ENCODE peak calls at places on chromosome 5, in five cellular contexts. W, N, A, J and L are unnamed samples.

GRCh38 chr5:120463991-120464626 is at the start of gene PRR16:
- DNase-seq in W (peak; percentile 23), N (no peak), A (peak; percentile 64), J (peak; percentile 90), L (no peak)

GRCh38 chr5:128081111-128081865 is 2.3 kb upstream of the SLC12A2 start:
- DNase-seq in W (peak; percentile 38), N (no peak), A (peak; percentile 38), J (peak; percentile 19), L (no peak)

GRCh38 chr5:139696894-139697658 is 48.9 kb downstream of the CXXC5 start:
- DNase-seq in W (peak; percentile 35), N (peak; percentile 56), A (peak; percentile 77), J (peak; percentile 82), L (no peak)

GRCh38 chr5:111401906-111402305 is 110.4 kb downstream of the STARD4 start:
- DNase-seq in W (no peak), N (no peak), A (no peak), J (no peak), L (no peak)

GRCh38 chr5:145856285-145856818 is 16.5 kb downstream of the GRXCR2 start:
- DNase-seq in W (no peak), N (peak; percentile 43), A (peak; percentile 68), J (no peak), L (no peak)

GRCh38 chr5:43386960-43387362 is 25.2 kb downstream of the CCL28 start:
- DNase-seq in W (no peak), N (no peak), A (no peak), J (no peak), L (no peak)

GRCh38 chr5:27652505-27652904 is 614.1 kb upstream of the CDH9 start:
- DNase-seq in W (peak; percentile 11), N (no peak), A (no peak), J (no peak), L (no peak)

GRCh38 chr5:148979104-148979723 is 83.6 kb downstream of the SH3TC2 start:
- DNase-seq in W (no peak), N (peak; percentile 82), A (no peak), J (no peak), L (no peak)

GRCh38 chr5:96743805-96744559 is 63.8 kb downstream of the ERAP1 start:
- DNase-seq in W (no peak), N (no peak), A (no peak), J (no peak), L (no peak)

GRCh38 chr5:109630109-109630508 is 59.6 kb upstream of the MAN2A1 start:
- DNase-seq in W (no peak), N (no peak), A (peak; percentile 15), J (no peak), L (no peak)

GRCh38 chr5:74424162-74424868 is 216.2 kb downstream of the ENC1 start:
- DNase-seq in W (no peak), N (peak; percentile 57), A (peak; percentile 85), J (no peak), L (no peak)

DNA sequence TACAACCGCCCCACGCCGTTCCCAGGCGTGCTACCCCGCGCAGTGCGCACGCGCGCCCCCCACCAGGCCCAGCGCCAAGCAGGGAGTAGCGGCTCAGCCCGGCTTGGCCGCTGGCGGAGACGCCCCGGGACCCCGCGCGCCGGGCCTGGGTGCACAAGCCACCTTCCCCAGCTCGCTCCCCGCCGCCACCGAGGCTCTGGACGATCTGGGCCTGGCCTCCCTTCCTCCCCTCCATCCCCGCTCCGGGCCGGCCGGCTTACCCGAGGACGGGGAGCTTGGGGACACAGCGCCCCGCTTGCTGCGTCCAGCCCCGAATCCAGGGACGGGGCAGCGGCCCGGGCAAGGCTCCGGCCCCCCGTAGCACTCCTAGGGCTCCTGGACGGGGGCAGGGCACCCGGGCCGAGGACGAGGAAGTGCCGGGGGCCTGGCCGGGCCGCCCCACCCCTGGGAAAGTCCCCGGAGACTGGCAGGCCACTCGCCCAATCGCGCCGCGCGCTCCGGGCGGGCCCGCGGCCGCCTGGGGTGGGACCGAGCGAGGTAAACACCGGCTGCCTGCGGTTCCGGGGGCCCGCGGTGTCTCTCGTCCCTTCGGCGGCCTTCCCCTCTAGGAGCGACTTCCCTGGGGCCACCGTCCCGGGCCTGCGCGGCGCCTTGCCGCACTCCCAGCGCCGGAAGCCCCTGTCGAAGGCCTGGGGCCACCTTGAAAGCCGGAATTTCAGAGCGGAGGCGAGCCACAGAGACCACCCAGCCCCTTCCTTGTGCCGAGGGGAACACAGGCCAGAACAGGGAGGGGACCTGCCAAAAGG is at the start of gene TNIP1:
- DNase-seq in W (peak; percentile 93), N (peak; percentile 90), A (peak; percentile 90), J (peak; percentile 98), L (peak; percentile 88)
- TF ChIP-seq CTCF in W (no peak), N (no peak), A (no peak), J (no peak), L (no peak)

GRCh38 chr5:181203842-181204560 is 995 bp downstream of the TRIM7 start:
- DNase-seq in W (peak; percentile 63), N (no peak), A (no peak), J (peak; percentile 73), L (no peak)
- TF ChIP-seq CTCF in W (no peak), N (no peak), A (no peak), J (peak; percentile 8), L (no peak)

DNA sequence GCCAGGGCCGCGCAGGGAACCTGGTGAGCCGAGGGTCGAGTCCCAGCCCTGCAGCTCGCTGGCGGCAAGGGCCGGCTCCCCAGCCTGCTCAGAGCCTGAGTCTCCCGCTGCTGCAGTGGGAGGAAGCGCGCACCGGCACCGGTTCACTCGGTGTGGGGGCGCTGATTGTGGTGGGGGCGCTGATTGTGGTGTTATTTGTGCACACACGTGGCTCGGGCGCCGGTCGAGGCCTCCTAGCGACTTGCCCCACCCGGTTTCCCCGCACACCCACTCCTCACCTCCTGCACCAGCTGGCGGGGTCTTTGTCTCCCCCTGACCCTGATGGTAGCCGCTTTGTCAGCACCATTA is 266.7 kb downstream of the NSG2 start:
- DNase-seq in W (no peak), N (no peak), A (no peak), J (no peak), L (no peak)
- TF ChIP-seq CTCF in W (no peak), N (no peak), A (no peak), J (no peak), L (peak; percentile 49)

GRCh38 chr5:150272531-150272930 is 17.0 kb downstream of the CAMK2A start:
- DNase-seq in W (peak; percentile 57), N (no peak), A (peak; percentile 60), J (peak; percentile 67), L (no peak)
- TF ChIP-seq CTCF in W (peak; percentile 54), N (no peak), A (peak; percentile 64), J (peak; percentile 64), L (no peak)